ENCODE peak calls at places on chromosomes 1 and 21, in eight cellular contexts. Z is nephron progenitor cell; N is renal cortical epithelial cell; G is GM12891; S is HFFc6; R is A172; Q is stimulated activated CD8-positive, alpha-beta memory T cell treated with anti-CD3 and anti-CD28 coated beads, Interleukin-2, amount 100 ng/mL, for 1 hour; F is NCI-H2081. B is an unnamed sample.

GRCh38 chr1:171472183-171472647 is 13.1 kb upstream of the PRRC2C start:
- DNase-seq in Z (no peak), N (peak), G (no peak), S (no peak), R (no peak), Q (no peak), F (no peak), B (no peak)

GRCh38 chr1:18907914-18908845 is 5.8 kb upstream of the ALDH4A1 start:
- DNase-seq in Z (no peak), N (no peak), G (no peak), S (no peak), R (no peak), Q (no peak), F (no peak), B (no peak)

GRCh38 chr1:59397459-59397858 is 100.6 kb downstream of the FGGY start:
- DNase-seq in Z (no peak), N (no peak), G (no peak), S (no peak), R (no peak), Q (no peak), F (no peak), B (no peak)

GRCh38 chr1:1120866-1121563 is 5.1 kb upstream of the C1orf159 start:
- DNase-seq in Z (no peak), N (no peak), G (no peak), S (no peak), R (no peak), Q (no peak), F (peak), B (no peak)

GRCh38 chr1:183167676-183168075 is 18.4 kb upstream of the LAMC2 start:
- DNase-seq in Z (no peak), N (no peak), G (no peak), S (no peak), R (no peak), Q (no peak), F (no peak), B (no peak)

GRCh38 chr1:215566556-215567490 is at the start of gene KCTD3:
- DNase-seq in Z (peak), N (peak), G (no peak), S (peak), R (peak), Q (no peak), F (peak), B (no peak)

GRCh38 chr1:88998716-88999115 is 6.3 kb upstream of the KYAT3 start:
- DNase-seq in Z (peak), N (peak), G (no peak), S (peak), R (peak), Q (no peak), F (peak), B (no peak)

GRCh38 chr21:45886610-45887026 is 95.0 kb upstream of the COL6A1 start:
- DNase-seq in Z (no peak), N (no peak), G (no peak), S (no peak), R (no peak), Q (no peak), F (no peak), B (no peak)

GRCh38 chr1:224205438-224205840 is 22.4 kb downstream of the DEGS1 start:
- DNase-seq in Z (no peak), N (peak), G (no peak), S (peak), R (peak), Q (no peak), F (no peak), B (no peak)

GRCh38 chr1:203214889-203215288 is 14.6 kb downstream of the CHIT1 start:
- DNase-seq in Z (no peak), N (no peak), G (no peak), S (no peak), R (no peak), Q (no peak), F (no peak), B (no peak)

GRCh38 chr1:177227978-177228720 is 57.4 kb downstream of the BRINP2 start:
- DNase-seq in Z (peak), N (no peak), G (no peak), S (no peak), R (no peak), Q (no peak), F (peak), B (no peak)

GRCh38 chr1:178706467-178706866 is 18.6 kb upstream of the RALGPS2 start:
- DNase-seq in Z (no peak), N (peak), G (no peak), S (no peak), R (no peak), Q (no peak), F (no peak), B (no peak)

GRCh38 chr1:183194527-183195145 is 8.6 kb downstream of the LAMC2 start:
- DNase-seq in Z (no peak), N (no peak), G (peak), S (no peak), R (no peak), Q (no peak), F (no peak), B (no peak)